ENCODE peak calls at places on chromosomes 12 and 14, in ten cellular contexts. W is lower lobe of right lung; Q is CD8-positive, alpha-beta T cell; E is tibial nerve; D is foreskin fibroblast; R is kidney epithelial cell; M is A549; T is cardiac muscle cell; P is GM12864; C is fibroblast of pulmonary artery. O is an unnamed sample.

GRCh38 chr12:94829552-94829951 is 173.9 kb downstream of the NDUFA12 start:
- DNase-seq in W (no peak), Q (no peak), E (no peak), D (peak; percentile 9), R (no peak), M (no peak), T (no peak), P (no peak), C (no peak), O (no peak)

GRCh38 chr12:68207276-68207675 is 18.3 kb downstream of the IL26 start:
- DNase-seq in W (no peak), Q (no peak), E (no peak), D (no peak), R (no peak), M (no peak), T (no peak), P (no peak), C (no peak), O (no peak)

GRCh38 chr12:45425426-45425825 is 209.5 kb downstream of the ANO6 start:
- DNase-seq in W (no peak), Q (no peak), E (no peak), D (peak; percentile 28), R (no peak), M (no peak), T (no peak), P (no peak), C (peak; percentile 34), O (peak; percentile 41)

GRCh38 chr12:111393700-111394275 is 11.9 kb upstream of the SH2B3 start:
- DNase-seq in W (peak; percentile 89), Q (no peak), E (peak; percentile 52), D (no peak), R (no peak), M (no peak), T (no peak), P (no peak), C (no peak), O (no peak)

GRCh38 chr14:49512147-49512551 is 74.0 kb downstream of the RPS29 start:
- DNase-seq in W (no peak), Q (no peak), E (no peak), D (peak; percentile 53), R (peak; percentile 71), M (no peak), T (no peak), P (no peak), C (peak; percentile 71), O (peak; percentile 93)

GRCh38 chr12:50690923-50691322 is 73.0 kb upstream of the ATF1 start:
- DNase-seq in W (no peak), Q (no peak), E (peak; percentile 23), D (no peak), R (no peak), M (no peak), T (no peak), P (no peak), C (peak; percentile 79), O (peak; percentile 12)

GRCh38 chr12:46386360-46386867 is 13.8 kb upstream of the SLC38A2 start:
- DNase-seq in W (no peak), Q (no peak), E (no peak), D (peak; percentile 87), R (peak; percentile 73), M (no peak), T (no peak), P (no peak), C (peak; percentile 97), O (peak; percentile 99)

GRCh38 chr14:100580316-100581227 is 6.6 kb downstream of the BEGAIN start:
- DNase-seq in W (peak; percentile 27), Q (no peak), E (no peak), D (no peak), R (no peak), M (no peak), T (no peak), P (no peak), C (no peak), O (no peak)

GRCh38 chr14:85415015-85415712 is 114.8 kb upstream of the FLRT2 start:
- DNase-seq in W (no peak), Q (no peak), E (peak; percentile 75), D (peak; percentile 86), R (peak; percentile 62), M (peak; percentile 85), T (no peak), P (no peak), C (peak; percentile 98), O (peak; percentile 99)

DNA sequence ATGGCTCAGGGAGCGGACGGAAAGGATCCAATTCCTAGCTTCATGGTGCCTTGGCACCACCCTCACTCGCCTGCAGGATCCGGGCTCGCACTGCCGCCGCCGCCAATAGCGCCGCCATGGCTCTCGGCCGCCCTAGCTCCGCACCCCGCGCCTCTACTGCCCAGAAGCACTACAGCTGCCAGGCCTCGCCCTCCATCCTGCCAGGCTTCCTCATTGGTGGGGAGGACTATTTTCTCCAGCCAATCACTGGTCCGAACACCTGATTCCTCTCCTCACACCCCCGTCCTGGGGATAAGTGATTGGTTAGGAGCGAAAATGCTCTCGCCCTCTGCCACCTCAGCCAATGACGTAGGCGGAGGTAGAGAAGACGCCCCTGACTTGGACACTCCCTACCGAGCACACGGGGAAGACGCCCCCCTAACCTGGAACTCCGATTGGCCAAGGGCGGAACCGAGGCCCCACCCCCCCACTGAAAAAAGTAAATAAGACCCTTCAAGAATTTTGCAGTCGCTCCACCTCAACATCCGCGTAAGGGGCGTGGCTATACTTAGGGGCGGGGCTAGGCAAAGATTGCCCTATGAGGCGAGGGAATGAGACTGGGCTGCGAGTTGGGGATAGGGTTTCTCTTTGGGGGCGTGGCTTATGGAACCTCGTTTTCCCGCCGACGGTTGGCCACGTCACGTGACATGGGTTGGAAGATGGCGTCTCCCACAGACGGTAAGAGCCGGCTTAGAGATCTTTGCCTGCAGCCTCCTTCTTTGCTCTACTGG is at the start of the genes ALDH6A1 and LIN52:
- DNase-seq in W (peak; percentile 99), Q (peak; percentile 100), E (peak; percentile 100), D (peak; percentile 100), R (peak; percentile 100), M (peak; percentile 100), T (peak; percentile 99), P (peak; percentile 100), C (peak; percentile 100), O (peak; percentile 100)
- TF ChIP-seq CTCF in W (no peak), Q (no peak), E (no peak), D (no peak), R (peak; percentile 10), M (no peak), T (no peak), P (peak; percentile 21), C (no peak), O (no peak)

GRCh38 chr14:89571502-89571901 is 154.5 kb upstream of the FOXN3 start:
- DNase-seq in W (no peak), Q (no peak), E (no peak), D (no peak), R (no peak), M (no peak), T (no peak), P (no peak), C (no peak), O (no peak)

GRCh38 chr14:89574420-89574819 is 157.4 kb upstream of the FOXN3 start:
- DNase-seq in W (no peak), Q (no peak), E (no peak), D (no peak), R (no peak), M (no peak), T (no peak), P (no peak), C (no peak), O (no peak)

GRCh38 chr14:89575386-89576061 is 158.5 kb upstream of the FOXN3 start:
- DNase-seq in W (no peak), Q (no peak), E (no peak), D (no peak), R (no peak), M (no peak), T (no peak), P (no peak), C (no peak), O (no peak)

GRCh38 chr14:89572566-89573398 is 155.7 kb upstream of the FOXN3 start:
- DNase-seq in W (no peak), Q (no peak), E (no peak), D (no peak), R (no peak), M (no peak), T (no peak), P (no peak), C (no peak), O (no peak)

DNA sequence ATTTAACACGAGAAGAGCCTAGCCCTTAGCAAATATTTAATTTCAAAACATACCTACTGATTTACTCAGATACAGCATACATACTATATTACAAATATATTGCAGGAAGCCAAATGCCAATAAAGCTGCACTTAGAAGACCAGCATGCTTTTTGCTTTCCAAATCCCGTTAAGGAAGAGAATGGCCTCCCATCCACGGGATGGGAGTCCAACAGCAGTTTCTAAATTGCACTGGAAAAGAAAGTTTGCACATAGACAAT is 156.3 kb upstream of the FOXN3 start:
- DNase-seq in W (no peak), Q (no peak), E (no peak), D (no peak), R (no peak), M (no peak), T (no peak), P (no peak), C (no peak), O (no peak)
- H3K4me3 ChIP-seq in W (no peak overlapping the region), Q (no peak overlapping the region), E (no peak overlapping the region), D (no peak overlapping the region), R (no peak overlapping the region), M (no peak overlapping the region), T (no peak overlapping the region), P (no peak overlapping the region), C (no peak overlapping the region), O (no peak overlapping the region)

DNA sequence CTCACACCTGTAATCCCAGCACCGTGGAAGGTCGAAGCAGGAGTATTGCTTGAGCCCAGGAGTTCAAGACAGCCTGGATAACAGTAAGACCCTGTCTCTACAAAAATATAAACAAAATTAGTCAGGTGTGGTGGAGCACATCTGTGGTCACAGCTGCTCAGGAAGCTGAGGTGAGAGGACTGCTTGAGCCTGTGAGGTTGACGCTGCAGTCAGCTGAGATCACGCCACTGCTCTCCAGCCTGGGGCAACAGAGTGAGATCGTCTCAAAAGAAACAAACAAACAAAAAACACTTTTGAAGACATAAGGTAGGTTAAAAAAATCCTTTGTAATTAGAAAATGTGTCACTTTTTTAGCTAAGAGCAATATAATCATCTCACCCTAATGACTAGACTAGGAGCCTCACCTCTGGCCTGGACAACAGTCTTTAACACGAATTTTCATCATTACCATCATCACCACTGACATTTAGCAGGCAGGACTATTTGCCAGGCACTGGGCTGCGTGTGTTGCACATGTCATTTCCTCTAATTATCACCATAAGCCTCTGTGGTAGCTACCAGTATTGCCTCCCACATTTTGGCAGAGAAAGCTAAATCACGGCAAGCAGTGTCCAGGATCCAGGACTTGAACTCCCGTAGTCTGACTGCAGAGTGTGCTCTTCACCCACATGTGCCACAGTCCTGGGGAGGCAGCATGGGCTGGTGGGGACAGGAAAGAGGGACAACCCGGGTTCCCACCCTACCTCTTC is 4.6 kb upstream of the SYCP3 start:
- DNase-seq in W (no peak), Q (peak; percentile 7), E (no peak), D (no peak), R (peak; percentile 29), M (no peak), T (no peak), P (peak; percentile 59), C (no peak), O (no peak)
- TF ChIP-seq CTCF in W (no peak), Q (no peak), E (no peak), D (no peak), R (no peak), M (no peak), T (no peak), P (peak; percentile 20), C (no peak), O (no peak)

DNA sequence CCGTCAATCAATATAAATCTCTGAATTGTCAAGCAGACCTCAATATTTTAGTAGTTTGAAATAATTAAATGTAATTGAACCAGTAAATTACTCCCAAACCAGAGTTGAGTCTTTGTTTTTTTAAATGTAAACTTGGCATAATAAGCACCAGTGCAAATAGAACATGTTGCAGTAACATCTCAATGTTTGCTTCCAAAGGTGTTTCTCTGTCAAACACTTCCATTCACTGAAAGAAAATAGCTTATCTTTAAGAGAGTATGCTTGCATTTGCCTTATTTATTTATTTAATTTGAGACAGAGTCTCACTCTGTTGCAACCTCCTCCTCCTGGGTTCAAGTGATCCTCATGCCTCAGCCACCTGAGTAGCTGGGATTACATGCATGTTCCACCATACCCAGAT is 39.9 kb upstream of the EGLN3 start:
- DNase-seq in W (no peak), Q (no peak), E (no peak), D (no peak), R (no peak), M (no peak), T (no peak), P (no peak), C (no peak), O (no peak)
- H3K4me3 ChIP-seq in W (no peak overlapping the region), Q (no peak overlapping the region), E (no peak overlapping the region), D (no peak overlapping the region), R (no peak overlapping the region), M (no peak overlapping the region), T (no peak overlapping the region), P (no peak overlapping the region), C (no peak overlapping the region), O (no peak overlapping the region)